ENCODE peak calls at places on chromosomes 16 and 17, in four cellular contexts. X, U, I and Y are unnamed samples.
A peak's percentile ranks its signal among the peaks of the same experiment; 100 is the strongest.

GRCh38 chr17:57601328-57601727 is 143.8 kb downstream of the CCDC182 start:
- DNase-seq in X (no peak), U (no peak), I (no peak), Y (no peak)

GRCh38 chr17:55384833-55385232 is 36.8 kb downstream of the MMD start:
- DNase-seq in X (no peak), U (no peak), I (no peak), Y (no peak)

GRCh38 chr17:49146620-49147306 is 14.2 kb downstream of the B4GALNT2 start:
- DNase-seq in X (no peak), U (peak; percentile 95), I (no peak), Y (no peak)

GRCh38 chr17:549197-550040 is 165.2 kb downstream of the VPS53 start:
- DNase-seq in X (no peak), U (peak; percentile 76), I (no peak), Y (no peak)

GRCh38 chr17:17236295-17237025 is 508 bp downstream of the FLCN start:
- DNase-seq in X (no peak), U (peak; percentile 33), I (no peak), Y (no peak)

GRCh38 chr17:66268247-66268927 is 34.0 kb upstream of the PRKCA start:
- DNase-seq in X (no peak), U (peak; percentile 80), I (no peak), Y (no peak)

GRCh38 chr17:50598487-50598886 is 36.2 kb upstream of the ABCC3 start:
- DNase-seq in X (no peak), U (no peak), I (no peak), Y (no peak)

GRCh38 chr16:58563235-58563634 is 47.9 kb downstream of the SETD6 start:
- DNase-seq in X (no peak), U (peak; percentile 62), I (no peak), Y (no peak)

GRCh38 chr17:82566129-82566995 is 46.8 kb downstream of the FOXK2 start:
- DNase-seq in X (no peak), U (no peak), I (no peak), Y (no peak)

GRCh38 chr16:1105888-1106620 is 10.0 kb upstream of the C1QTNF8 start:
- DNase-seq in X (peak; percentile 71), U (peak; percentile 30), I (no peak), Y (no peak)
- TF ChIP-seq CTCF in X (peak; percentile 53), U (peak; percentile 89), I (peak; percentile 94), Y (no peak)

DNA sequence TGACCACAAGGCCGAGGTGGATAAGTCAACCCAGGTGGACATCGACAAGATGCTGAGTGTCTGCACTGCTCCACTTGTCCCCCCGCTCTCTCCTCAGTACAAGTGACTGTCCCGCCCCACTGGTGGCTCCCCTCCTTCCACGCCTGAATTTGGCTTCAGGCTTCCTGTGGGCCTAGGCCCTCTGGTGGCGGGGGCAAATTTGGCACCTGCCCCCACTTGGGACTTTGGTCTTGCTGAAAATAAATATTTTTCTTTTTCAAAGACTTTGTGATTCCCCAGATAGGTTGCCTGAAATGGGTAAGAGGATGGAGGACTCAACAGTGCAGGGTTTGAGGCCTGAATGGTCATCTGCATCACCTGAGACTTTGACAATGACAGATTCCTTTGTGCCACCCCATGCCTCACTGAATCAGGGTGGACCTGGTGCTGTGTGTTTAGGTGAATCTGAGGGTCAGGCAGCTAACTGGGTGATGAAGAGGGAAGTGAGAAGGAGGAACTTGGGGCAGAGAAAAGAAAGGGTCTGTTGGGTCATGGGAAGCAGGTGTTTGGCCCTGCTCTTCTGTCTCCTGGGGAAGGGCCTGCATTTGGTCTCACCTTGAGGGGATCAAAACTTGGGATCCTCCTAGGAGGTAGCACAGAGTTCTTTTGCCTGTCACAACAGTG is 2.0 kb downstream of the C16orf86 start:
- DNase-seq in X (peak; percentile 46), U (no peak), I (no peak), Y (no peak)
- TF ChIP-seq CTCF in X (no peak), U (no peak), I (no peak), Y (no peak)

GRCh38 chr16:65548470-65548869 is 426.6 kb upstream of the CDH11 start:
- DNase-seq in X (no peak), U (no peak), I (no peak), Y (no peak)
- TF ChIP-seq CTCF in X (no peak), U (peak; percentile 33), I (no peak), Y (no peak)

GRCh38 chr17:6843241-6843890 is 11.8 kb upstream of the TEKT1 start:
- DNase-seq in X (no peak), U (peak; percentile 62), I (no peak), Y (no peak)
- TF ChIP-seq CTCF in X (peak; percentile 62), U (peak; percentile 42), I (peak; percentile 44), Y (no peak)

GRCh38 chr17:73834684-73835343 is 190.6 kb upstream of the SDK2 start:
- DNase-seq in X (no peak), U (no peak), I (no peak), Y (no peak)
- TF ChIP-seq CTCF in X (no peak), U (no peak), I (no peak), Y (no peak)